ENCODE peak calls at places on chromosome 22, in seven cellular contexts. W is GM12865, Z is pancreas, T is skeletal muscle cell, A is right atrium auricular region, F is ovary, Y is choroid plexus epithelial cell. D is an unnamed sample.

GRCh38 chr22:25777870-25778269 is 35.9 kb downstream of the MYO18B start:
- DNase-seq in W (peak), Y (peak), F (no peak), T (no peak), A (no peak), Z (no peak), D (no peak)

GRCh38 chr22:41873391-41873790 is 40.5 kb downstream of the SREBF2 start:
- DNase-seq in Z (no peak), T (no peak), A (no peak), W (no peak), F (no peak), Y (no peak), D (no peak)

GRCh38 chr22:33274214-33274828 is 216.1 kb upstream of the SYN3 start:
- DNase-seq in T (no peak), Z (no peak), W (peak), A (no peak), Y (peak), F (no peak), D (no peak)

GRCh38 chr22:27809700-27810365 is 8.3 kb upstream of the MN1 start:
- DNase-seq in Y (no peak), A (no peak), F (no peak), W (no peak), T (no peak), Z (no peak), D (no peak)

GRCh38 chr22:39820266-39820665 is 73.3 kb downstream of the ENTHD1 start:
- DNase-seq in A (no peak), Y (peak), W (no peak), T (peak), Z (no peak), F (no peak), D (no peak)

GRCh38 chr22:38177926-38178604 is 3.6 kb downstream of the PLA2G6 start:
- DNase-seq in A (peak), Z (no peak), F (peak), W (peak), T (peak), Y (peak), D (peak)

GRCh38 chr22:37189011-37189466 is 992 bp upstream of the C1QTNF6 start:
- DNase-seq in A (no peak), Y (no peak), W (no peak), F (no peak), T (no peak), Z (no peak), D (no peak)

GRCh38 chr22:27947461-27947860 is 28.4 kb upstream of the PITPNB start:
- DNase-seq in W (no peak), Z (no peak), Y (no peak), A (no peak), F (no peak), T (no peak), D (no peak)

GRCh38 chr22:38272373-38273134 is at the start of gene TMEM184B:
- DNase-seq in W (peak), A (no peak), Z (peak), Y (peak), T (no peak), F (peak), D (peak)

GRCh38 chr22:25741692-25742626 is at the start of gene MYO18B:
- DNase-seq in A (peak), W (no peak), Y (no peak), F (no peak), Z (no peak), T (no peak), D (peak)

GRCh38 chr22:36435516-36436415 is 45.7 kb downstream of the TXN2 start:
- DNase-seq in F (no peak), W (peak), Y (peak), A (no peak), Z (peak), T (no peak), D (no peak)

GRCh38 chr22:47623740-47624103 is 861.3 kb downstream of the TBC1D22A start:
- DNase-seq in F (no peak), Y (no peak), Z (no peak), T (no peak), A (peak), W (no peak), D (no peak)

GRCh38 chr22:38452373-38453064 is 2.5 kb downstream of the KCNJ4 start:
- DNase-seq in Z (no peak), W (no peak), T (no peak), F (no peak), Y (no peak), A (peak), D (no peak)

GRCh38 chr22:27405672-27406388 is 395.7 kb downstream of the MN1 start:
- DNase-seq in T (no peak), Y (peak), Z (peak), A (no peak), W (peak), F (peak), D (peak)

GRCh38 chr22:37148742-37149665 is 712 bp downstream of the IL2RB start:
- DNase-seq in A (no peak), Y (no peak), W (no peak), F (no peak), Z (no peak), T (no peak), D (no peak)

GRCh38 chr22:32325416-32325801 is 32.3 kb upstream of the RFPL3 start:
- DNase-seq in T (no peak), Z (no peak), Y (no peak), A (peak), F (no peak), W (no peak), D (no peak)

DNA sequence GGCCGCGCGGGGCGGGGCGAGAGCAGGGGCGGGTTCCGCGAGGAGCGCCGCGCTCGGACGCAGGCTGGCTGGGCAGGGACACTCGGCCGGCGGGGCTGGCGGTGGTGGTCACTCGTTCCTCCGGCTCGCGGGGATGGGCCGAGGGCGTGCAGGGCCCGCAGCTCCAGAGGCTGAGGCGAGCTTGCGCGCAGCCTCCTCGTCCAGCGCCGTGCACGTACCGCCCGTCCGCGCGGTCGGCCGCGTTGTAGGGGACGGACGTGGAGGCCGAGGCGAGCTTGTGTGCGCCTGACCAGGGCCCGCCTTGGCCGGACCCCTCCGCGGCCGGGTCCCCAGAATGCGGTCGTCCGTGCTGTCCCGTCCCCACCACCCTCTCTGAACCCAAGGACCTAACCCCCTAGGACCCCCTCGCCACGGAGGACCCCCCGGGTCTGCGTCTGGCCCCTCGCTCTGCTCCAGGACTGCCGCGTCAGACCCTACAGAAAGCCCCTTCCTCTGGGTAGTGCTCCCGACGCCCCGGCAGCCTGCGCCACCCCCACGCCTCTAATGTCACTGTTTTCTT is 569 bp upstream of the YPEL1 start:
- DNase-seq in W (no peak), F (no peak), A (no peak), Y (no peak), T (no peak), Z (no peak), D (no peak)
- H3K4me3 ChIP-seq in W (no peak), F (peak), A (peak), Y (peak), T (peak), Z (peak), D (peak)

GRCh38 chr22:24091551-24092420 is 80.7 kb downstream of the CABIN1 start:
- DNase-seq in F (no peak), A (peak), W (no peak), Y (no peak), Z (no peak), T (no peak), D (no peak)

GRCh38 chr22:24087071-24087795 is 76.1 kb downstream of the CABIN1 start:
- DNase-seq in T (no peak), Y (no peak), A (no peak), Z (no peak), F (no peak), W (no peak), D (no peak)

GRCh38 chr22:24090581-24090980 is 79.5 kb downstream of the CABIN1 start:
- DNase-seq in W (no peak), Y (peak), Z (no peak), T (no peak), A (no peak), F (no peak), D (no peak)

GRCh38 chr22:24088796-24089195 is 77.7 kb downstream of the CABIN1 start:
- DNase-seq in Z (no peak), F (no peak), T (peak), A (no peak), Y (peak), W (no peak), D (no peak)

DNA sequence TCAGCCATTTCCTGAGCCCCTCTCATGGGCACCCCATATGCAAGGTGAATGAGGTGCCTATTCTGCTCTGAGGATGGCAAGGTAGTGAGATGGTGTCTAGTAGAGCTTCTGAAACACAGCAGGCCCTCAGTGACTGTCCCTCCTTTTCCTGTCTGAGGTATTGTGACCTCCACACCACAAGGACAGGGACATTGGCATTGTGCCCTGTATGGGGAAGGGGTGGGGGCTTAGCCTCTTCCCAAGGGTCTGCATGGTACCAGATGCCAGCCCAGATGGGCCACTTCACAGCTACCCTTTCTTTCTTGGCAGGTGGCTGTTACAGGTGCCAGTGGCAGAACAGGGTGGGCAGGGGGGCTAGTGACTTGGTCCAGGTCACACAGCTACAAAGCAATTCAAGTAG is 78.8 kb downstream of the CABIN1 start:
- DNase-seq in W (no peak), Z (no peak), F (no peak), T (no peak), A (no peak), Y (no peak), D (no peak)
- H3K4me3 ChIP-seq in W (no peak), Z (no peak), F (no peak), T (no peak), A (no peak), Y (no peak), D (no peak)

GRCh38 chr22:42893366-42894150 is 36.5 kb upstream of the ARFGAP3 start:
- DNase-seq in T (no peak), Z (peak), Y (no peak), F (no peak), A (no peak), W (no peak), D (no peak)

GRCh38 chr22:42892571-42893316 is 35.7 kb upstream of the ARFGAP3 start:
- DNase-seq in Y (no peak), T (no peak), A (no peak), Z (peak), W (peak), F (no peak), D (no peak)

GRCh38 chr22:42897960-42898359 is 40.9 kb upstream of the ARFGAP3 start:
- DNase-seq in Y (no peak), F (no peak), A (no peak), Z (no peak), W (no peak), T (no peak), D (no peak)

GRCh38 chr22:42895541-42895981 is 38.5 kb upstream of the ARFGAP3 start:
- DNase-seq in T (no peak), Y (no peak), Z (peak), W (peak), A (no peak), F (no peak), D (no peak)

GRCh38 chr22:42895087-42895486 is 38.0 kb upstream of the ARFGAP3 start:
- DNase-seq in Z (no peak), Y (no peak), T (no peak), A (no peak), W (peak), F (no peak), D (no peak)
- H3K4me3 ChIP-seq in Z (no peak), Y (no peak), T (no peak), A (no peak), W (no peak), F (no peak), D (no peak)

DNA sequence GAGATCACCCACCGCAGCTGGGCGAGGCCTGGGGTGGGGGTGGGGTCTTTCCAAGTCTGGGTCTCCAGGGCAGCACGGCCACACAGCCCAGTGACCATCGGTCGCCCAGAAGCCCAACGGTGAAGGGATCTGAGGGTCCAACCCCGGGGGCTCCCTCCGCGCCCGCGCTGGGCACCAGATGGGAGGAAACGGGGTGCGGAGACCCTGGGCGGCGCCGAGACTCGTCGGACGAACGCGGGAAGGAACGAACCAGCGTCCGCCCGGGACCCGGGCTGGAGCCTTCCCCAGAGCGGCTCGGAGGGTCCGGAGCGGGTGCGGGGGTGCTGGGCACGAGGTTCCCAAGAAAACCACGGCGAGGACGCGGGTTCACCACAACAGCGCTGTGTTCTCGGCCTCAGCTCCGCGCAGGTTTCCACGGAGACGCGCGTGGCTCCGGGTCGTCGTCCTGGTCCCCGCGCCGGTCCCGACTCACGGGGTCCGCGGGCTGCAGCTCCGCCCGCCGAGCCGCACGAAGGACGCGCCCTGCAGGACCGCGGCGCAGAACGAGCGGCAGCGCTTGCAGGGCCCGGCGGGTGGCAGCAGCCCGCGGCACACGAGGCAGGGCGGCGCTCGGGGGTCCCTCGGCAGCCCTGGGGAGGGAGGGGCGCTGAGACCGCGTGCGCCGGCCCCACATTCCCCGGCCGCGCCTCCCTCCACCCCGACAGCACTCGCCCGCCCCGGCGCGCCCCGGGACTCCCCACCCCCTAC is 2.3 kb upstream of the IL17REL start:
- DNase-seq in Y (no peak), Z (no peak), A (no peak), T (no peak), F (no peak), W (no peak), D (no peak)
- H3K4me3 ChIP-seq in Y (no peak), Z (no peak), A (peak), T (no peak), F (no peak), W (no peak), D (no peak)

GRCh38 chr22:17213976-17214375 is 5.3 kb downstream of the ADA2 start:
- DNase-seq in Z (peak), F (no peak), T (no peak), W (peak), Y (peak), A (peak), D (peak)

GRCh38 chr22:17218341-17218740 is 894 bp downstream of the ADA2 start:
- DNase-seq in F (no peak), Z (no peak), A (no peak), W (no peak), T (no peak), Y (no peak), D (peak)

GRCh38 chr22:17217179-17217578 is 2.1 kb downstream of the ADA2 start:
- DNase-seq in F (no peak), T (no peak), W (peak), Y (no peak), A (no peak), Z (no peak), D (no peak)

DNA sequence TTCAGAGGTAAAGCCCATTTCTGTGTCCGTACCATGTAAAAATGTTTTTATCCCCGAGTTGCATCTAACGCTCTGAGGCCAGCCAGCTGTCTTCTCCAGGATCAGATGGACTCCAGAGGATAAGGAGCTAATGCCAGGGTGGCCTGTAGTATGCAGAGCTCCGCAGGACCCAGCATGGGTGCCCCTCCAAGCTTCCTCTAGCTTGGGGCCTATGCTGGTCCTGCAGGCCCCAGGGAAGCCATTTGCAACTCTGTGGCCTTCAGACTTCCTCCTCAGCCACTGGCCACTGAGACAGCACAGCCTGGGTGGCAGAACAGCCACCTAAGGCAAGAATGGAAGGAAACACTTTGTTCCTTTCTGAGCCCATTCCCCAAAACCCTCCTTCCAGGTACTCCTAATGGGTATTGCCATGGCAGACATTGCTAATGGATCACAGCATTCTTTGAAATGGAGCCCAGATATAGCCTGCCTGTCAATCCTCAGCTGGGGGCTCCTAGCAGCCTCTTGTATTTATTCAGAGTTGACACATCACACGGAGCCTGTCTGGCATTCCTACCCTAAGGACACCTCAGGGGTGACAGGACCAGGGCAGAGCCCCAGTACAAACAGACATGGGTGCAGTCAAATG is 4.7 kb downstream of the ADA2 start:
- DNase-seq in F (no peak), Z (no peak), W (no peak), A (no peak), T (no peak), Y (no peak), D (peak)
- H3K4me3 ChIP-seq in F (no peak), Z (no peak), W (no peak), A (no peak), T (no peak), Y (no peak), D (no peak)

DNA sequence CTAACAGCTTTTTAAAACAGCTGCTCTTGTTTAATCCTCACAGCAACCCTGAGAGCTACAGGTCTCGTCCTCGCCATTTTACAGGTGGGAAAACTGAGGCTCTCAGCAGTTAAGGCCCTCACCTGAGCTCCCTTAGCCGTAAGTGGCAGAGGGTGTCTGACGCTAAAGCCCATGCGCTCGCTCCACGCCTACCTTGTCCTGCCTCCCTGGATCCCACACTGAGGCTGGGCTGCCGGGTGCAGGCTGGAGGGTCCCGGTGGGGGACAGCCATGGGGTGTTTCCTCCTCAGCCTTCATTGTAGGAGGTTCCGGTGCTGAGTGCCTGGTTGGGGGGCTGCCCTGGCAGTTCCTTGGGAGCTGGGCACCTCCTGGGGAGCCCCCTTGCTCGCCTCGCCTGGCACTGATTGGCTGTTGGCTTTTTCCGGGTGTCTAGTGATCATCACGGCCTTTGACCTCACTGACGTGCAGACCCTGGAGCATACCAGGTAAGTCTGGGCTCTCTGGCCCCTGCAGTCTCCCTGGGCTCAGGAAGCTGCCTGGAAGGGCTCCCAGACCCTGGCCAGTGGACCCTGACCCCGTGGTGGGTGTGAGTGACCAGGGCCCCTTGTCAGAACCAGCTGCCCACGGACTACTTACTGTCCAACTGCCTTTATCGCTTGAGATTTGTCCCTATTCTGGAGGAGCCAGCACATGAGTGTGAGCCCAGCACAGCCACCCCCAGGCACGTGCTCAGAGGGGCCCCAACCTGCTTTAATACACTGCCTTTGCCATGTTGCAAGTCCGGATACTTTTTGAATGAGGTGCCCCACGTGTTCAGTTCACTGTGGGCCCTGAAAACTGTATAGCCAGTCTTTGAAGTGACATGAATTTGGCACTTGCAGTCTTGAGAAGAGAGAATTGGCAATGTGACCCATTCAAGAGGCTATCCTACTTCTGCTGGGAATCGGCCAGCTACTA is 12.6 kb downstream of the RAB36 start:
- DNase-seq in A (no peak), T (no peak), W (no peak), F (no peak), Y (no peak), Z (no peak), D (no peak)
- H3K4me3 ChIP-seq in A (no peak), T (no peak), W (no peak), F (no peak), Y (no peak), Z (no peak), D (no peak)

GRCh38 chr22:30305906-30306628 is 16.8 kb upstream of the CASTOR1 start:
- DNase-seq in A (no peak), Z (no peak), T (no peak), Y (no peak), W (peak), F (no peak), D (no peak)
- H3K4me3 ChIP-seq in A (no peak), Z (no peak), T (no peak), Y (no peak), W (peak), F (no peak), D (no peak)

GRCh38 chr22:45783690-45784089 is 112.1 kb downstream of the ATXN10 start:
- DNase-seq in A (no peak), W (no peak), T (no peak), Y (no peak), F (no peak), Z (peak), D (peak)

GRCh38 chr22:45784357-45785277 is 113.0 kb downstream of the ATXN10 start:
- DNase-seq in W (peak), Z (no peak), T (no peak), Y (no peak), A (no peak), F (no peak), D (no peak)

GRCh38 chr22:45787770-45788169 is 116.1 kb downstream of the ATXN10 start:
- DNase-seq in T (no peak), W (no peak), F (no peak), Z (no peak), Y (no peak), A (no peak), D (no peak)

GRCh38 chr22:45783021-45783420 is 111.4 kb downstream of the ATXN10 start:
- DNase-seq in A (no peak), F (no peak), T (no peak), Z (no peak), W (no peak), Y (peak), D (no peak)

DNA sequence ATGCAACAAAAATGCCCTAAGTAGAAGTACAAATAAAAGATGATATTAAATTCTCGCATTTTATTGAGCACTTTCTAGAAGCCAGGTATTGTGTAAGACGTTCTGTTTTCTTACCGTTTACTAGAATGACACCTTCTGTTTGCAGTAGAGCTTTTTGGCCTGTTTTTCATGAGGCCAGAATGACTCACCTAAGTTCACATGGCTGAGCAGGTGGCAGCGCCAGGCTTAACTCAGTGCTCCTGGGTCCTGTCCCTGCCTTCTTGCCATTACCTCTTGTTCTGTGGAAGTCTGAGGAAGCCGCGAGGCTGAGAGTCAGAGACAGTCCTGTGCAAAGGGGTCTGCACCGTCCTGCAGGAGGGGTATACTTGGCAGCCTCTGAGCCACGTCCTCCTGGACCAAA is 113.8 kb downstream of the ATXN10 start:
- DNase-seq in Z (peak), Y (peak), T (no peak), F (no peak), W (no peak), A (no peak), D (no peak)
- H3K4me3 ChIP-seq in Z (no peak), Y (no peak), T (no peak), F (no peak), W (no peak), A (no peak), D (no peak)

D was measured in psoas muscle.